ENCODE peak calls at places on chromosomes 5 and 9, in seven cellular contexts. One of them, this sample, is unnamed.

GRCh38 chr9:113299800-113300292 is 3.3 kb downstream of the RNF183 start:
- DNase-seq in astrocyte: no peak
- DNase-seq in right atrium auricular region: no peak
- DNase-seq in body of pancreas: peak; percentile 72
- DNase-seq in sigmoid colon: no peak
- DNase-seq in A549: peak; percentile 17
- DNase-seq in thoracic aorta: no peak
- DNase-seq in this sample: peak; percentile 76

GRCh38 chr5:98775962-98776687 is 2.7 kb downstream of the RGMB start:
- DNase-seq in astrocyte: peak; percentile 94
- DNase-seq in right atrium auricular region: no peak
- DNase-seq in body of pancreas: peak; percentile 10
- DNase-seq in sigmoid colon: no peak
- DNase-seq in A549: no peak
- DNase-seq in thoracic aorta: no peak
- DNase-seq in this sample: no peak

GRCh38 chr5:146644811-146645210 is 128.8 kb upstream of the GPR151 start:
- DNase-seq in astrocyte: no peak
- DNase-seq in right atrium auricular region: no peak
- DNase-seq in body of pancreas: no peak
- DNase-seq in sigmoid colon: no peak
- DNase-seq in A549: no peak
- DNase-seq in thoracic aorta: no peak
- DNase-seq in this sample: no peak

GRCh38 chr9:91036826-91037510 is 235.3 kb downstream of the SYK start:
- DNase-seq in astrocyte: peak; percentile 80
- DNase-seq in right atrium auricular region: peak; percentile 90
- DNase-seq in body of pancreas: peak; percentile 88
- DNase-seq in sigmoid colon: peak; percentile 93
- DNase-seq in A549: peak; percentile 91
- DNase-seq in thoracic aorta: peak; percentile 41
- DNase-seq in this sample: peak; percentile 79

GRCh38 chr5:61450170-61450815 is 118.2 kb downstream of the ZSWIM6 start:
- DNase-seq in astrocyte: peak; percentile 98
- DNase-seq in right atrium auricular region: no peak
- DNase-seq in body of pancreas: peak; percentile 35
- DNase-seq in sigmoid colon: no peak
- DNase-seq in A549: peak; percentile 82
- DNase-seq in thoracic aorta: no peak
- DNase-seq in this sample: no peak

GRCh38 chr5:140039561-140039960 is 3.5 kb downstream of the NRG2 start:
- DNase-seq in astrocyte: no peak
- DNase-seq in right atrium auricular region: no peak
- DNase-seq in body of pancreas: peak; percentile 74
- DNase-seq in sigmoid colon: no peak
- DNase-seq in A549: no peak
- DNase-seq in thoracic aorta: no peak
- DNase-seq in this sample: no peak

GRCh38 chr9:19117039-19117716 is 10.1 kb downstream of the PLIN2 start:
- DNase-seq in astrocyte: no peak
- DNase-seq in right atrium auricular region: no peak
- DNase-seq in body of pancreas: no peak
- DNase-seq in sigmoid colon: no peak
- DNase-seq in A549: no peak
- DNase-seq in thoracic aorta: no peak
- DNase-seq in this sample: no peak

GRCh38 chr5:121976979-121977378 is 15.2 kb downstream of the SRFBP1 start:
- DNase-seq in astrocyte: no peak
- DNase-seq in right atrium auricular region: no peak
- DNase-seq in body of pancreas: no peak
- DNase-seq in sigmoid colon: no peak
- DNase-seq in A549: no peak
- DNase-seq in thoracic aorta: no peak
- DNase-seq in this sample: no peak

GRCh38 chr9:5892456-5893133 is 1.9 kb downstream of the MLANA start:
- DNase-seq in astrocyte: no peak
- DNase-seq in right atrium auricular region: no peak
- DNase-seq in body of pancreas: no peak
- DNase-seq in sigmoid colon: no peak
- DNase-seq in A549: no peak
- DNase-seq in thoracic aorta: no peak
- DNase-seq in this sample: no peak

GRCh38 chr9:117234178-117234577 is 180.7 kb downstream of the ASTN2 start:
- DNase-seq in astrocyte: no peak
- DNase-seq in right atrium auricular region: no peak
- DNase-seq in body of pancreas: no peak
- DNase-seq in sigmoid colon: no peak
- DNase-seq in A549: no peak
- DNase-seq in thoracic aorta: no peak
- DNase-seq in this sample: peak; percentile 88

GRCh38 chr9:89477395-89477794 is 20.5 kb downstream of the SEMA4D start:
- DNase-seq in astrocyte: no peak
- DNase-seq in right atrium auricular region: no peak
- DNase-seq in body of pancreas: no peak
- DNase-seq in sigmoid colon: peak; percentile 25
- DNase-seq in A549: no peak
- DNase-seq in thoracic aorta: no peak
- DNase-seq in this sample: no peak

GRCh38 chr5:163460562-163461176 is at the start of gene HMMR:
- DNase-seq in astrocyte: peak; percentile 21
- DNase-seq in right atrium auricular region: no peak
- DNase-seq in body of pancreas: no peak
- DNase-seq in sigmoid colon: no peak
- DNase-seq in A549: peak; percentile 53
- DNase-seq in thoracic aorta: no peak
- DNase-seq in this sample: peak; percentile 75

GRCh38 chr9:91361294-91362201 is at the start of gene AUH:
- DNase-seq in astrocyte: peak; percentile 33
- DNase-seq in right atrium auricular region: peak; percentile 75
- DNase-seq in body of pancreas: peak; percentile 85
- DNase-seq in sigmoid colon: peak; percentile 92
- DNase-seq in A549: peak; percentile 79
- DNase-seq in thoracic aorta: peak; percentile 31
- DNase-seq in this sample: peak; percentile 82

GRCh38 chr5:16935271-16936149 is 578 bp downstream of the MYO10 start:
- DNase-seq in astrocyte: no peak
- DNase-seq in right atrium auricular region: peak; percentile 60
- DNase-seq in body of pancreas: peak; percentile 57
- DNase-seq in sigmoid colon: peak; percentile 75
- DNase-seq in A549: peak; percentile 39
- DNase-seq in thoracic aorta: no peak
- DNase-seq in this sample: peak; percentile 31

GRCh38 chr5:126516133-126516532 is 78.9 kb downstream of the ALDH7A1 start:
- DNase-seq in astrocyte: peak; percentile 50
- DNase-seq in right atrium auricular region: no peak
- DNase-seq in body of pancreas: no peak
- DNase-seq in sigmoid colon: no peak
- DNase-seq in A549: no peak
- DNase-seq in thoracic aorta: no peak
- DNase-seq in this sample: no peak

GRCh38 chr5:33223563-33224305 is 217.0 kb upstream of the TARS1 start:
- DNase-seq in astrocyte: peak; percentile 34
- DNase-seq in right atrium auricular region: no peak
- DNase-seq in body of pancreas: no peak
- DNase-seq in sigmoid colon: no peak
- DNase-seq in A549: no peak
- DNase-seq in thoracic aorta: no peak
- DNase-seq in this sample: no peak

GRCh38 chr5:34736445-34737119 is 80.5 kb downstream of the RAI14 start:
- DNase-seq in astrocyte: peak; percentile 34
- DNase-seq in right atrium auricular region: no peak
- DNase-seq in body of pancreas: peak; percentile 12
- DNase-seq in sigmoid colon: no peak
- DNase-seq in A549: peak; percentile 45
- DNase-seq in thoracic aorta: no peak
- DNase-seq in this sample: no peak

GRCh38 chr5:14734382-14734781 is 69.9 kb downstream of the OTULIN start:
- DNase-seq in astrocyte: no peak
- DNase-seq in right atrium auricular region: no peak
- DNase-seq in body of pancreas: no peak
- DNase-seq in sigmoid colon: no peak
- DNase-seq in A549: no peak
- DNase-seq in thoracic aorta: no peak
- DNase-seq in this sample: no peak

GRCh38 chr9:124187311-124187710 is 70.4 kb upstream of the NEK6 start:
- DNase-seq in astrocyte: no peak
- DNase-seq in right atrium auricular region: no peak
- DNase-seq in body of pancreas: no peak
- DNase-seq in sigmoid colon: no peak
- DNase-seq in A549: no peak
- DNase-seq in thoracic aorta: no peak
- DNase-seq in this sample: no peak

GRCh38 chr5:33299621-33300208 is 141.1 kb upstream of the TARS1 start:
- DNase-seq in astrocyte: peak; percentile 49
- DNase-seq in right atrium auricular region: no peak
- DNase-seq in body of pancreas: peak; percentile 18
- DNase-seq in sigmoid colon: no peak
- DNase-seq in A549: peak; percentile 47
- DNase-seq in thoracic aorta: no peak
- DNase-seq in this sample: no peak

GRCh38 chr5:138701678-138702077 is 51.5 kb upstream of the CTNNA1 start:
- DNase-seq in astrocyte: no peak
- DNase-seq in right atrium auricular region: no peak
- DNase-seq in body of pancreas: no peak
- DNase-seq in sigmoid colon: no peak
- DNase-seq in A549: no peak
- DNase-seq in thoracic aorta: no peak
- DNase-seq in this sample: no peak

GRCh38 chr5:98772415-98773213 is 849 bp upstream of the RGMB start:
- DNase-seq in astrocyte: peak; percentile 82
- DNase-seq in right atrium auricular region: peak; percentile 82
- DNase-seq in body of pancreas: peak; percentile 80
- DNase-seq in sigmoid colon: peak; percentile 90
- DNase-seq in A549: peak; percentile 86
- DNase-seq in thoracic aorta: no peak
- DNase-seq in this sample: peak; percentile 89

GRCh38 chr5:180088561-180088960 is 17.0 kb upstream of the RNF130 start:
- DNase-seq in astrocyte: no peak
- DNase-seq in right atrium auricular region: peak; percentile 57
- DNase-seq in body of pancreas: no peak
- DNase-seq in sigmoid colon: no peak
- DNase-seq in A549: no peak
- DNase-seq in thoracic aorta: no peak
- DNase-seq in this sample: no peak

GRCh38 chr5:180086816-180087426 is 15.4 kb upstream of the RNF130 start:
- DNase-seq in astrocyte: no peak
- DNase-seq in right atrium auricular region: peak; percentile 32
- DNase-seq in body of pancreas: no peak
- DNase-seq in sigmoid colon: no peak
- DNase-seq in A549: no peak
- DNase-seq in thoracic aorta: no peak
- DNase-seq in this sample: no peak

GRCh38 chr5:180090769-180091546 is 19.4 kb upstream of the RNF130 start:
- DNase-seq in astrocyte: peak; percentile 16
- DNase-seq in right atrium auricular region: no peak
- DNase-seq in body of pancreas: peak; percentile 69
- DNase-seq in sigmoid colon: no peak
- DNase-seq in A549: peak; percentile 75
- DNase-seq in thoracic aorta: no peak
- DNase-seq in this sample: peak; percentile 39

GRCh38 chr5:180093241-180093640 is 21.7 kb upstream of the RNF130 start:
- DNase-seq in astrocyte: no peak
- DNase-seq in right atrium auricular region: no peak
- DNase-seq in body of pancreas: no peak
- DNase-seq in sigmoid colon: no peak
- DNase-seq in A549: no peak
- DNase-seq in thoracic aorta: no peak
- DNase-seq in this sample: no peak

GRCh38 chr5:180090098-180090768 is 18.7 kb upstream of the RNF130 start:
- DNase-seq in astrocyte: peak; percentile 36
- DNase-seq in right atrium auricular region: no peak
- DNase-seq in body of pancreas: peak; percentile 65
- DNase-seq in sigmoid colon: peak; percentile 84
- DNase-seq in A549: peak; percentile 79
- DNase-seq in thoracic aorta: no peak
- DNase-seq in this sample: peak; percentile 56
- TF ChIP-seq CTCF in astrocyte: peak; percentile 61
- TF ChIP-seq CTCF in right atrium auricular region: peak; percentile 90
- TF ChIP-seq CTCF in body of pancreas: peak; percentile 95
- TF ChIP-seq CTCF in sigmoid colon: peak; percentile 64
- TF ChIP-seq CTCF in A549: peak; percentile 92
- TF ChIP-seq CTCF in thoracic aorta: peak; percentile 87
- TF ChIP-seq CTCF in this sample: peak; percentile 68

DNA sequence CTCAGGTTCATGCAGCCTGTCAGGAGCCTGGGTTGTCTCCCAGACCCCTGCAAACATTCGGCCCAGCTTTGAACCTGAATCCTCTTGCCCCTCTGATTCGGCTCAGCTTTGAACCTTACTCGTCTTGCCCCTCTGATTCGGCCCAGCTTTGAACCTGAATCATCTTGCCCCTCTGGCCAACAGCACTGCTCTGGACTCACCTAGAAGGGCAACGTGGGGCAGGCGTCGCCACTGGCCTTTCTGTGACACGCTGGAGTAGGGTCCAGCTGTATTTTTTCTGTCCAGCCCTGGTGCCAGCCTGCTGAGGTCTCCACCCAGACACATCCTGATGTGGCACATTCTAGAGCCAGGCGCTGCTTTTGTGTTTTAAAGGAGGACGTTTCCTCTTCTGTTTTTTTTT is 15.3 kb upstream of the CPEB4 start:
- DNase-seq in astrocyte: no peak
- DNase-seq in right atrium auricular region: peak; percentile 56
- DNase-seq in body of pancreas: no peak
- DNase-seq in sigmoid colon: no peak
- DNase-seq in A549: no peak
- DNase-seq in thoracic aorta: no peak
- DNase-seq in this sample: no peak
- H3K27ac ChIP-seq in astrocyte: no peak overlapping the region
- H3K27ac ChIP-seq in right atrium auricular region: peak overlapping the region; percentile 62
- H3K27ac ChIP-seq in body of pancreas: no peak overlapping the region
- H3K27ac ChIP-seq in sigmoid colon: no peak overlapping the region
- H3K27ac ChIP-seq in A549: no peak overlapping the region
- H3K27ac ChIP-seq in thoracic aorta: no peak overlapping the region
- H3K27ac ChIP-seq in this sample: no peak overlapping the region

DNA sequence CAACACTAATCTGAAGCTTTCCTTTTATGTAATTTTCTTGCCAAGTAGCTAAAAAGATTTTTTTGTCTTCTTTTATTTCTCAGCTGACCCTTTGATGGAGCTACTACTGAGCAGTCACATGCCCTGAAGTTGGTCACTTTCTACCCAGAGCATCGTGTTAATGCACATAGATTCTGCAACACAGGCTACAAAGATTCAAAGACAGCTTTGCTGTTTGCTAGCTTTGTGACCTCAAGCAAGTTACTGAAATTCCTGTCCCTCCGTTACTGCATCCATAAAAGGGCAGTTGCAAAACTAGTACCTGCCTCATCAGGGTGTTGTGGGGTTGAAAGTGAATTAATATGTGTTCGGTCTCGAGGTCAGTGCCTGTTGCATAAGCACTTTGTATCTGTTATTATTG is 179.9 kb downstream of the GAS1 start:
- DNase-seq in astrocyte: peak; percentile 42
- DNase-seq in right atrium auricular region: no peak
- DNase-seq in body of pancreas: no peak
- DNase-seq in sigmoid colon: no peak
- DNase-seq in A549: no peak
- DNase-seq in thoracic aorta: no peak
- DNase-seq in this sample: no peak
- H3K4me3 ChIP-seq in astrocyte: no peak overlapping the region
- H3K4me3 ChIP-seq in right atrium auricular region: no peak overlapping the region
- H3K4me3 ChIP-seq in body of pancreas: no peak overlapping the region
- H3K4me3 ChIP-seq in sigmoid colon: no peak overlapping the region
- H3K4me3 ChIP-seq in A549: no peak overlapping the region
- H3K4me3 ChIP-seq in thoracic aorta: no peak overlapping the region
- H3K4me3 ChIP-seq in this sample: no peak overlapping the region

GRCh38 chr5:120055858-120056257 is 408.2 kb upstream of the PRR16 start:
- DNase-seq in astrocyte: peak; percentile 36
- DNase-seq in right atrium auricular region: no peak
- DNase-seq in body of pancreas: peak; percentile 26
- DNase-seq in sigmoid colon: no peak
- DNase-seq in A549: peak; percentile 17
- DNase-seq in thoracic aorta: no peak
- DNase-seq in this sample: peak; percentile 19
- TF ChIP-seq CTCF in astrocyte: peak; percentile 30
- TF ChIP-seq CTCF in right atrium auricular region: peak; percentile 44
- TF ChIP-seq CTCF in body of pancreas: no peak
- TF ChIP-seq CTCF in sigmoid colon: no peak
- TF ChIP-seq CTCF in A549: peak; percentile 8
- TF ChIP-seq CTCF in thoracic aorta: no peak
- TF ChIP-seq CTCF in this sample: peak; percentile 38